ENCODE peak calls at places on chromosomes 12 and 14, in nine cellular contexts. One of them, this sample, is unnamed.

GRCh38 chr12:116955382-116956021 is 44.8 kb downstream of the FBXW8 start:
- DNase-seq in lower lobe of right lung: peak; percentile 67
- DNase-seq in PC-3: peak; percentile 86
- DNase-seq in activated T-cell treated with anti-CD3 and anti-CD28 coated beads, Interleukin-2, amount 50 U/mL, for 1 hour: no peak
- DNase-seq in WTC11: no peak
- DNase-seq in mammary epithelial cell: peak; percentile 81
- DNase-seq in endothelial cell: no peak
- DNase-seq in nephron progenitor cell: no peak
- DNase-seq in nucleus accumbens: no peak
- DNase-seq in this sample: peak; percentile 18

GRCh38 chr12:59904874-59905521 is 309.2 kb downstream of the SLC16A7 start:
- DNase-seq in WTC11: no peak
- DNase-seq in mammary epithelial cell: no peak
- DNase-seq in nucleus accumbens: no peak
- DNase-seq in nephron progenitor cell: no peak
- DNase-seq in endothelial cell: no peak
- DNase-seq in PC-3: no peak
- DNase-seq in lower lobe of right lung: no peak
- DNase-seq in activated T-cell treated with anti-CD3 and anti-CD28 coated beads, Interleukin-2, amount 50 U/mL, for 1 hour: no peak
- DNase-seq in this sample: no peak

GRCh38 chr14:58078068-58078467 is 73.9 kb downstream of the ARMH4 start:
- DNase-seq in WTC11: no peak
- DNase-seq in nucleus accumbens: no peak
- DNase-seq in activated T-cell treated with anti-CD3 and anti-CD28 coated beads, Interleukin-2, amount 50 U/mL, for 1 hour: no peak
- DNase-seq in endothelial cell: no peak
- DNase-seq in PC-3: peak; percentile 54
- DNase-seq in nephron progenitor cell: no peak
- DNase-seq in mammary epithelial cell: peak; percentile 83
- DNase-seq in lower lobe of right lung: no peak
- DNase-seq in this sample: no peak

GRCh38 chr14:68451676-68452387 is 341.0 kb downstream of the ZFP36L1 start:
- DNase-seq in lower lobe of right lung: no peak
- DNase-seq in mammary epithelial cell: no peak
- DNase-seq in WTC11: no peak
- DNase-seq in PC-3: no peak
- DNase-seq in nephron progenitor cell: no peak
- DNase-seq in activated T-cell treated with anti-CD3 and anti-CD28 coated beads, Interleukin-2, amount 50 U/mL, for 1 hour: no peak
- DNase-seq in nucleus accumbens: no peak
- DNase-seq in endothelial cell: no peak
- DNase-seq in this sample: no peak

GRCh38 chr14:95206534-95206933 is 49.2 kb upstream of the DICER1 start:
- DNase-seq in mammary epithelial cell: no peak
- DNase-seq in WTC11: no peak
- DNase-seq in endothelial cell: no peak
- DNase-seq in PC-3: no peak
- DNase-seq in lower lobe of right lung: no peak
- DNase-seq in activated T-cell treated with anti-CD3 and anti-CD28 coated beads, Interleukin-2, amount 50 U/mL, for 1 hour: no peak
- DNase-seq in nephron progenitor cell: no peak
- DNase-seq in nucleus accumbens: no peak
- DNase-seq in this sample: no peak

GRCh38 chr14:101857226-101857625 is 95.7 kb downstream of the PPP2R5C start:
- DNase-seq in endothelial cell: no peak
- DNase-seq in nucleus accumbens: no peak
- DNase-seq in WTC11: peak; percentile 35
- DNase-seq in nephron progenitor cell: no peak
- DNase-seq in activated T-cell treated with anti-CD3 and anti-CD28 coated beads, Interleukin-2, amount 50 U/mL, for 1 hour: no peak
- DNase-seq in PC-3: peak; percentile 17
- DNase-seq in lower lobe of right lung: no peak
- DNase-seq in mammary epithelial cell: no peak
- DNase-seq in this sample: no peak

GRCh38 chr12:120719072-120719471 is 6.6 kb upstream of the ACADS start:
- DNase-seq in activated T-cell treated with anti-CD3 and anti-CD28 coated beads, Interleukin-2, amount 50 U/mL, for 1 hour: no peak
- DNase-seq in PC-3: no peak
- DNase-seq in endothelial cell: no peak
- DNase-seq in WTC11: no peak
- DNase-seq in mammary epithelial cell: no peak
- DNase-seq in nucleus accumbens: no peak
- DNase-seq in nephron progenitor cell: no peak
- DNase-seq in lower lobe of right lung: no peak
- DNase-seq in this sample: no peak

GRCh38 chr14:31770271-31770670 is 209.1 kb downstream of the NUBPL start:
- DNase-seq in lower lobe of right lung: no peak
- DNase-seq in nephron progenitor cell: no peak
- DNase-seq in mammary epithelial cell: peak; percentile 20
- DNase-seq in nucleus accumbens: no peak
- DNase-seq in PC-3: no peak
- DNase-seq in endothelial cell: no peak
- DNase-seq in activated T-cell treated with anti-CD3 and anti-CD28 coated beads, Interleukin-2, amount 50 U/mL, for 1 hour: no peak
- DNase-seq in WTC11: no peak
- DNase-seq in this sample: no peak

GRCh38 chr12:110992909-110993308 is 72.5 kb upstream of the MYL2 start:
- DNase-seq in nucleus accumbens: no peak
- DNase-seq in PC-3: no peak
- DNase-seq in WTC11: no peak
- DNase-seq in lower lobe of right lung: no peak
- DNase-seq in activated T-cell treated with anti-CD3 and anti-CD28 coated beads, Interleukin-2, amount 50 U/mL, for 1 hour: no peak
- DNase-seq in mammary epithelial cell: no peak
- DNase-seq in endothelial cell: no peak
- DNase-seq in nephron progenitor cell: no peak
- DNase-seq in this sample: no peak

GRCh38 chr12:22670762-22671161 is 45.8 kb downstream of the ETNK1 start:
- DNase-seq in lower lobe of right lung: no peak
- DNase-seq in mammary epithelial cell: no peak
- DNase-seq in nucleus accumbens: no peak
- DNase-seq in WTC11: no peak
- DNase-seq in activated T-cell treated with anti-CD3 and anti-CD28 coated beads, Interleukin-2, amount 50 U/mL, for 1 hour: no peak
- DNase-seq in nephron progenitor cell: no peak
- DNase-seq in endothelial cell: no peak
- DNase-seq in PC-3: no peak
- DNase-seq in this sample: no peak

GRCh38 chr14:21107360-21107781 is 6.5 kb downstream of the TMEM253 start:
- DNase-seq in PC-3: peak; percentile 44
- DNase-seq in nucleus accumbens: no peak
- DNase-seq in mammary epithelial cell: peak; percentile 44
- DNase-seq in endothelial cell: no peak
- DNase-seq in nephron progenitor cell: no peak
- DNase-seq in lower lobe of right lung: no peak
- DNase-seq in WTC11: no peak
- DNase-seq in activated T-cell treated with anti-CD3 and anti-CD28 coated beads, Interleukin-2, amount 50 U/mL, for 1 hour: no peak
- DNase-seq in this sample: no peak

GRCh38 chr12:69211172-69211571 is 28.2 kb upstream of the CPSF6 start:
- DNase-seq in nucleus accumbens: no peak
- DNase-seq in activated T-cell treated with anti-CD3 and anti-CD28 coated beads, Interleukin-2, amount 50 U/mL, for 1 hour: no peak
- DNase-seq in mammary epithelial cell: no peak
- DNase-seq in endothelial cell: no peak
- DNase-seq in nephron progenitor cell: no peak
- DNase-seq in WTC11: no peak
- DNase-seq in PC-3: no peak
- DNase-seq in lower lobe of right lung: no peak
- DNase-seq in this sample: no peak

GRCh38 chr14:100030441-100031153 is 34.6 kb upstream of the EVL start:
- DNase-seq in PC-3: peak; percentile 75
- DNase-seq in activated T-cell treated with anti-CD3 and anti-CD28 coated beads, Interleukin-2, amount 50 U/mL, for 1 hour: no peak
- DNase-seq in nucleus accumbens: no peak
- DNase-seq in mammary epithelial cell: peak; percentile 69
- DNase-seq in lower lobe of right lung: no peak
- DNase-seq in endothelial cell: no peak
- DNase-seq in WTC11: no peak
- DNase-seq in nephron progenitor cell: no peak
- DNase-seq in this sample: no peak

GRCh38 chr12:122161682-122162081 is 12.3 kb downstream of the IL31 start:
- DNase-seq in endothelial cell: no peak
- DNase-seq in nephron progenitor cell: no peak
- DNase-seq in mammary epithelial cell: no peak
- DNase-seq in lower lobe of right lung: no peak
- DNase-seq in WTC11: no peak
- DNase-seq in PC-3: no peak
- DNase-seq in activated T-cell treated with anti-CD3 and anti-CD28 coated beads, Interleukin-2, amount 50 U/mL, for 1 hour: no peak
- DNase-seq in nucleus accumbens: no peak
- DNase-seq in this sample: no peak

GRCh38 chr12:116222358-116222757 is 55.1 kb downstream of the MED13L start:
- DNase-seq in nucleus accumbens: peak; percentile 14
- DNase-seq in lower lobe of right lung: no peak
- DNase-seq in activated T-cell treated with anti-CD3 and anti-CD28 coated beads, Interleukin-2, amount 50 U/mL, for 1 hour: no peak
- DNase-seq in nephron progenitor cell: no peak
- DNase-seq in PC-3: peak; percentile 94
- DNase-seq in mammary epithelial cell: peak; percentile 90
- DNase-seq in endothelial cell: no peak
- DNase-seq in WTC11: no peak
- DNase-seq in this sample: peak; percentile 80

GRCh38 chr12:108235231-108235959 is 103.7 kb downstream of the CMKLR1 start:
- DNase-seq in PC-3: no peak
- DNase-seq in endothelial cell: no peak
- DNase-seq in nephron progenitor cell: no peak
- DNase-seq in mammary epithelial cell: no peak
- DNase-seq in WTC11: peak; percentile 24
- DNase-seq in activated T-cell treated with anti-CD3 and anti-CD28 coated beads, Interleukin-2, amount 50 U/mL, for 1 hour: no peak
- DNase-seq in lower lobe of right lung: no peak
- DNase-seq in nucleus accumbens: no peak
- DNase-seq in this sample: no peak

GRCh38 chr14:81551471-81551870 is 17.8 kb upstream of the SEL1L start:
- DNase-seq in PC-3: no peak
- DNase-seq in activated T-cell treated with anti-CD3 and anti-CD28 coated beads, Interleukin-2, amount 50 U/mL, for 1 hour: no peak
- DNase-seq in WTC11: no peak
- DNase-seq in mammary epithelial cell: peak; percentile 46
- DNase-seq in lower lobe of right lung: no peak
- DNase-seq in nucleus accumbens: no peak
- DNase-seq in nephron progenitor cell: no peak
- DNase-seq in endothelial cell: no peak
- DNase-seq in this sample: no peak

GRCh38 chr14:69685217-69685616 is 73.8 kb downstream of the SUSD6 start:
- DNase-seq in WTC11: no peak
- DNase-seq in activated T-cell treated with anti-CD3 and anti-CD28 coated beads, Interleukin-2, amount 50 U/mL, for 1 hour: no peak
- DNase-seq in nucleus accumbens: no peak
- DNase-seq in lower lobe of right lung: no peak
- DNase-seq in endothelial cell: no peak
- DNase-seq in PC-3: peak; percentile 77
- DNase-seq in mammary epithelial cell: peak; percentile 99
- DNase-seq in nephron progenitor cell: no peak
- DNase-seq in this sample: no peak

GRCh38 chr12:41034686-41035085 is 153.4 kb upstream of the PDZRN4 start:
- DNase-seq in mammary epithelial cell: peak; percentile 62
- DNase-seq in activated T-cell treated with anti-CD3 and anti-CD28 coated beads, Interleukin-2, amount 50 U/mL, for 1 hour: no peak
- DNase-seq in WTC11: no peak
- DNase-seq in endothelial cell: no peak
- DNase-seq in nucleus accumbens: no peak
- DNase-seq in lower lobe of right lung: no peak
- DNase-seq in nephron progenitor cell: no peak
- DNase-seq in PC-3: no peak
- DNase-seq in this sample: no peak

GRCh38 chr12:112964067-112964670 is 14.2 kb upstream of the OAS2 start:
- DNase-seq in PC-3: no peak
- DNase-seq in lower lobe of right lung: no peak
- DNase-seq in WTC11: no peak
- DNase-seq in activated T-cell treated with anti-CD3 and anti-CD28 coated beads, Interleukin-2, amount 50 U/mL, for 1 hour: no peak
- DNase-seq in nucleus accumbens: no peak
- DNase-seq in mammary epithelial cell: no peak
- DNase-seq in nephron progenitor cell: no peak
- DNase-seq in endothelial cell: no peak
- DNase-seq in this sample: no peak

GRCh38 chr12:112001555-112001954 is 11.4 kb downstream of the TMEM116 start:
- DNase-seq in mammary epithelial cell: no peak
- DNase-seq in nucleus accumbens: no peak
- DNase-seq in nephron progenitor cell: no peak
- DNase-seq in lower lobe of right lung: no peak
- DNase-seq in WTC11: no peak
- DNase-seq in PC-3: no peak
- DNase-seq in endothelial cell: no peak
- DNase-seq in activated T-cell treated with anti-CD3 and anti-CD28 coated beads, Interleukin-2, amount 50 U/mL, for 1 hour: no peak
- DNase-seq in this sample: no peak

GRCh38 chr12:34357791-34358190 is 335.5 kb downstream of the ALG10 start:
- DNase-seq in WTC11: no peak
- DNase-seq in PC-3: no peak
- DNase-seq in lower lobe of right lung: no peak
- DNase-seq in nucleus accumbens: no peak
- DNase-seq in nephron progenitor cell: no peak
- DNase-seq in endothelial cell: no peak
- DNase-seq in activated T-cell treated with anti-CD3 and anti-CD28 coated beads, Interleukin-2, amount 50 U/mL, for 1 hour: no peak
- DNase-seq in mammary epithelial cell: no peak
- DNase-seq in this sample: no peak

GRCh38 chr14:37422748-37423147 is 172.3 kb downstream of the FOXA1 start:
- DNase-seq in WTC11: no peak
- DNase-seq in mammary epithelial cell: no peak
- DNase-seq in lower lobe of right lung: no peak
- DNase-seq in nucleus accumbens: no peak
- DNase-seq in endothelial cell: no peak
- DNase-seq in activated T-cell treated with anti-CD3 and anti-CD28 coated beads, Interleukin-2, amount 50 U/mL, for 1 hour: no peak
- DNase-seq in nephron progenitor cell: no peak
- DNase-seq in PC-3: no peak
- DNase-seq in this sample: no peak

GRCh38 chr14:61965030-61965745 is 203.0 kb downstream of the SNAPC1 start:
- DNase-seq in lower lobe of right lung: no peak
- DNase-seq in nephron progenitor cell: no peak
- DNase-seq in PC-3: peak; percentile 87
- DNase-seq in nucleus accumbens: no peak
- DNase-seq in mammary epithelial cell: peak; percentile 94
- DNase-seq in WTC11: no peak
- DNase-seq in activated T-cell treated with anti-CD3 and anti-CD28 coated beads, Interleukin-2, amount 50 U/mL, for 1 hour: no peak
- DNase-seq in endothelial cell: no peak
- DNase-seq in this sample: no peak

GRCh38 chr14:100303179-100303578 is 3.1 kb downstream of the SLC25A29 start:
- DNase-seq in lower lobe of right lung: no peak
- DNase-seq in nephron progenitor cell: no peak
- DNase-seq in PC-3: peak; percentile 21
- DNase-seq in mammary epithelial cell: no peak
- DNase-seq in endothelial cell: peak; percentile 44
- DNase-seq in WTC11: no peak
- DNase-seq in nucleus accumbens: no peak
- DNase-seq in activated T-cell treated with anti-CD3 and anti-CD28 coated beads, Interleukin-2, amount 50 U/mL, for 1 hour: no peak
- DNase-seq in this sample: no peak

GRCh38 chr12:106093246-106093645 is 45.5 kb downstream of the NUAK1 start:
- DNase-seq in PC-3: no peak
- DNase-seq in endothelial cell: no peak
- DNase-seq in WTC11: no peak
- DNase-seq in nucleus accumbens: no peak
- DNase-seq in lower lobe of right lung: no peak
- DNase-seq in activated T-cell treated with anti-CD3 and anti-CD28 coated beads, Interleukin-2, amount 50 U/mL, for 1 hour: no peak
- DNase-seq in mammary epithelial cell: no peak
- DNase-seq in nephron progenitor cell: no peak
- DNase-seq in this sample: no peak

GRCh38 chr12:2287151-2287550 is 234.4 kb downstream of the CACNA1C start:
- DNase-seq in WTC11: no peak
- DNase-seq in nephron progenitor cell: no peak
- DNase-seq in nucleus accumbens: no peak
- DNase-seq in activated T-cell treated with anti-CD3 and anti-CD28 coated beads, Interleukin-2, amount 50 U/mL, for 1 hour: no peak
- DNase-seq in endothelial cell: no peak
- DNase-seq in lower lobe of right lung: no peak
- DNase-seq in mammary epithelial cell: no peak
- DNase-seq in PC-3: no peak
- DNase-seq in this sample: no peak

GRCh38 chr14:98835051-98835824 is 436.8 kb downstream of the BCL11B start:
- DNase-seq in WTC11: no peak
- DNase-seq in mammary epithelial cell: no peak
- DNase-seq in nucleus accumbens: no peak
- DNase-seq in lower lobe of right lung: no peak
- DNase-seq in endothelial cell: no peak
- DNase-seq in nephron progenitor cell: no peak
- DNase-seq in activated T-cell treated with anti-CD3 and anti-CD28 coated beads, Interleukin-2, amount 50 U/mL, for 1 hour: no peak
- DNase-seq in PC-3: no peak
- DNase-seq in this sample: no peak

GRCh38 chr12:124213606-124214347 is 81.1 kb upstream of the RFLNA start:
- DNase-seq in WTC11: no peak
- DNase-seq in nucleus accumbens: no peak
- DNase-seq in PC-3: no peak
- DNase-seq in lower lobe of right lung: no peak
- DNase-seq in nephron progenitor cell: no peak
- DNase-seq in mammary epithelial cell: no peak
- DNase-seq in activated T-cell treated with anti-CD3 and anti-CD28 coated beads, Interleukin-2, amount 50 U/mL, for 1 hour: no peak
- DNase-seq in endothelial cell: no peak
- DNase-seq in this sample: no peak

GRCh38 chr12:49763006-49763591 is 21.7 kb downstream of the TMBIM6 start:
- DNase-seq in lower lobe of right lung: peak; percentile 80
- DNase-seq in nucleus accumbens: no peak
- DNase-seq in PC-3: peak; percentile 45
- DNase-seq in activated T-cell treated with anti-CD3 and anti-CD28 coated beads, Interleukin-2, amount 50 U/mL, for 1 hour: peak; percentile 83
- DNase-seq in mammary epithelial cell: peak; percentile 19
- DNase-seq in nephron progenitor cell: peak; percentile 80
- DNase-seq in WTC11: peak; percentile 88
- DNase-seq in endothelial cell: peak; percentile 87
- DNase-seq in this sample: no peak

GRCh38 chr14:32654106-32654505 is 284.6 kb upstream of the NPAS3 start:
- DNase-seq in nucleus accumbens: no peak
- DNase-seq in endothelial cell: no peak
- DNase-seq in lower lobe of right lung: no peak
- DNase-seq in WTC11: no peak
- DNase-seq in mammary epithelial cell: no peak
- DNase-seq in nephron progenitor cell: no peak
- DNase-seq in PC-3: no peak
- DNase-seq in activated T-cell treated with anti-CD3 and anti-CD28 coated beads, Interleukin-2, amount 50 U/mL, for 1 hour: no peak
- DNase-seq in this sample: no peak